ENCODE peak calls at places on chromosomes 6 and 20, in eight cellular contexts. R is stomach, B is thyroid gland, G is body of pancreas, I is Peyer's patch, X is heart left ventricle, N is esophagus squamous epithelium, D is NB4. O is an unnamed sample.

GRCh38 chr20:48329216-48329615 is 498.6 kb downstream of the PREX1 start:
- DNase-seq in G (no peak), B (no peak), R (no peak), X (no peak), D (no peak), I (no peak), N (no peak), O (no peak)

GRCh38 chr20:3763691-3764601 is 3.6 kb downstream of the ADISSP start:
- DNase-seq in B (no peak), D (peak), N (no peak), R (no peak), X (peak), G (no peak), I (no peak), O (no peak)

GRCh38 chr6:112237644-112238043 is 16.7 kb downstream of the LAMA4 start:
- DNase-seq in G (peak), N (no peak), I (no peak), D (no peak), X (peak), R (peak), B (no peak), O (no peak)

GRCh38 chr6:7332090-7332745 is 19.2 kb upstream of the SSR1 start:
- DNase-seq in N (no peak), R (no peak), I (no peak), G (no peak), D (peak), X (no peak), B (no peak), O (no peak)

GRCh38 chr20:36472656-36473071 is 68.7 kb upstream of the MYL9 start:
- DNase-seq in R (peak), D (no peak), B (peak), N (no peak), X (peak), G (peak), I (peak), O (peak)

GRCh38 chr6:15769471-15770088 is 106.8 kb upstream of the DTNBP1 start:
- DNase-seq in B (no peak), R (no peak), G (no peak), X (no peak), N (no peak), I (no peak), D (no peak), O (no peak)

GRCh38 chr6:2738373-2738979 is 12.2 kb downstream of the MYLK4 start:
- DNase-seq in N (no peak), B (peak), R (peak), I (no peak), X (no peak), D (peak), G (peak), O (peak)

GRCh38 chr6:5246870-5247161 is 13.9 kb downstream of the LYRM4 start:
- DNase-seq in N (no peak), G (no peak), X (no peak), B (no peak), D (no peak), R (no peak), I (no peak), O (no peak)

GRCh38 chr20:58147628-58148370 is 80.7 kb downstream of the ANKRD60 start:
- DNase-seq in G (no peak), R (no peak), D (peak), X (no peak), I (no peak), B (no peak), N (no peak), O (no peak)

GRCh38 chr6:110776413-110776812 is 38.9 kb downstream of the CDK19 start:
- DNase-seq in X (no peak), D (no peak), R (no peak), N (no peak), I (no peak), G (no peak), B (no peak), O (no peak)

GRCh38 chr6:22313796-22314195 is 17.0 kb upstream of the PRL start:
- DNase-seq in I (no peak), R (no peak), D (no peak), G (no peak), B (no peak), X (no peak), N (no peak), O (no peak)

GRCh38 chr6:90406142-90406794 is 109.6 kb upstream of the BACH2 start:
- DNase-seq in D (peak), B (no peak), X (no peak), R (no peak), N (no peak), I (no peak), G (no peak), O (no peak)

GRCh38 chr20:34708621-34709043 is 4.5 kb downstream of the TP53INP2 start:
- DNase-seq in I (peak), X (peak), G (peak), N (no peak), D (peak), B (peak), R (peak), O (peak)

GRCh38 chr6:111482236-111482958 is 621 bp downstream of the REV3L start:
- DNase-seq in X (peak), D (peak), G (peak), R (peak), B (peak), N (no peak), I (peak), O (peak)

GRCh38 chr6:157762636-157763035 is 60.4 kb upstream of the SNX9 start:
- DNase-seq in N (no peak), D (peak), I (no peak), R (no peak), X (no peak), G (no peak), B (no peak), O (no peak)

GRCh38 chr6:43702522-43703440 is 15.2 kb upstream of the MRPS18A start:
- DNase-seq in G (peak), R (peak), X (peak), B (peak), I (peak), N (no peak), D (peak), O (no peak)

GRCh38 chr20:23412026-23412425 is 9.3 kb downstream of the NAPB start:
- DNase-seq in I (no peak), B (peak), X (no peak), R (no peak), G (no peak), N (no peak), D (peak), O (no peak)

GRCh38 chr6:142927274-142927586 is 17.7 kb downstream of the HIVEP2 start:
- DNase-seq in I (no peak), N (no peak), B (no peak), X (no peak), D (no peak), G (no peak), R (no peak), O (no peak)

GRCh38 chr6:142925575-142926110 is 19.3 kb downstream of the HIVEP2 start:
- DNase-seq in I (no peak), X (no peak), G (no peak), R (no peak), B (no peak), N (no peak), D (no peak), O (no peak)

GRCh38 chr6:142927904-142928303 is 17.1 kb downstream of the HIVEP2 start:
- DNase-seq in D (no peak), R (no peak), N (no peak), I (no peak), X (no peak), B (no peak), G (no peak), O (no peak)

GRCh38 chr6:142926494-142927273 is 18.3 kb downstream of the HIVEP2 start:
- DNase-seq in N (peak), X (peak), G (peak), R (peak), D (peak), B (peak), I (peak), O (peak)

GRCh38 chr6:142926177-142926493 is 18.8 kb downstream of the HIVEP2 start:
- DNase-seq in B (no peak), I (no peak), G (no peak), N (no peak), X (no peak), D (no peak), R (no peak), O (no peak)
- H3K4me3 ChIP-seq in B (no peak), I (peak), G (no peak), N (peak), X (peak), D (no peak), R (peak), O (peak)

GRCh38 chr6:107698146-107698545 is 126.0 kb downstream of the SCML4 start:
- DNase-seq in I (no peak), X (peak), R (no peak), B (no peak), D (no peak), N (no peak), G (no peak), O (no peak)
- TF ChIP-seq POLR2A in I (no peak), X (no peak), R (no peak), B (no peak), D (no peak), N (no peak), G (no peak), O (no peak)

GRCh38 chr6:150482883-150483409 is 114.1 kb downstream of the IYD start:
- DNase-seq in D (no peak), B (no peak), I (no peak), G (no peak), X (no peak), N (no peak), R (no peak), O (no peak)

GRCh38 chr6:150478651-150479498 is 110.1 kb downstream of the IYD start:
- DNase-seq in D (no peak), G (no peak), B (no peak), X (no peak), R (no peak), I (no peak), N (no peak), O (no peak)
- H3K4me3 ChIP-seq in D (no peak), G (no peak), B (no peak), X (no peak), R (no peak), I (no peak), N (no peak), O (no peak)

GRCh38 chr20:38726849-38727601 is 2.7 kb downstream of the SLC32A1 start:
- DNase-seq in X (no peak), N (no peak), B (peak), D (peak), G (no peak), I (no peak), R (no peak), O (no peak)

GRCh38 chr20:38729767-38730166 is 5.5 kb downstream of the SLC32A1 start:
- DNase-seq in R (no peak), N (no peak), D (no peak), X (no peak), B (no peak), I (no peak), G (no peak), O (no peak)

GRCh38 chr20:38727602-38728236 is 3.4 kb downstream of the SLC32A1 start:
- DNase-seq in B (no peak), I (no peak), N (no peak), R (no peak), D (no peak), X (no peak), G (no peak), O (no peak)

GRCh38 chr20:38728911-38729642 is 4.8 kb downstream of the SLC32A1 start:
- DNase-seq in B (no peak), R (no peak), X (no peak), I (no peak), G (no peak), D (no peak), N (no peak), O (no peak)

DNA sequence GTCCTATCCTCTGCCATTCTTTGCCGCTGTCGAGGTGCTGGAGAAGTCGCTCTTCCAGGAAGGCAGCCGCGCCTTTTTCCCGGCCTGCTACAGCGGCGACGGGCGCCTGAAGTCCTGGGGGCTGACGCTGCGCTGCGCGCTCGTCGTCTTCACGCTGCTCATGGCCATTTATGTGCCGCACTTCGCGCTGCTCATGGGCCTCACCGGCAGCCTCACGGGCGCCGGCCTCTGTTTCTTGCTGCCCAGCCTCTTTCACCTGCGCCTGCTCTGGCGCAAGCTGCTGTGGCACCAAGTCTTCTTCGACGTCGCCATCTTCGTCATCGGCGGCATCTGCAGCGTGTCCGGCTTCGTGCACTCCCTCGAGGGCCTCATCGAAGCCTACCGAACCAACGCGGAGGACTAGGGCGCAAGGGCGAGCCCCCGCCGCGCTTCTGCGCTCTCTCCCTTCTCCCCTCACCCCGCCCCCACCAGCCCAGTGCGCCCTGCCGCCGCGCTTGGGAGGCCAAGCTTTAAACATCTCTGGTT is 4.0 kb downstream of the SLC32A1 start:
- DNase-seq in N (no peak), I (no peak), X (no peak), D (no peak), G (no peak), B (no peak), R (no peak), O (no peak)
- TF ChIP-seq POLR2A in N (no peak), I (no peak), X (no peak), D (no peak), G (no peak), B (no peak), R (no peak), O (no peak)

DNA sequence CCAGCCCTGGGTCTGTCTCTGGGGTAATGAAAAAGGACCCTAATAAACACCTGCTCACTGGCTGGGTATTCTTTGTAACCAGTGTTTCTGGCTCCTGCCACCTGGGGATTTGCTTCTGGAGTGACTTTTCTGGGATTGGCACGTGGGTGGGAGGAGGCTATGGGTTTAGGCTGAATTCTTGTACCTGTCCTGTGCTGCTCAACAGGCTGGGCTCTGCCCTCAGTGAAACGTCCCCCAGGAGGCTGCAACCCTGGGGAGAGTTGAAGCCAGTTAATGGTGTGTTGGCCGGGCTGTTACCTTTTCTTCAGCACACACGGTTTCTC is 6.8 kb downstream of the NPBWR2 start:
- DNase-seq in R (no peak), N (no peak), B (no peak), G (no peak), D (no peak), I (no peak), X (no peak), O (no peak)
- H3K4me3 ChIP-seq in R (no peak), N (no peak), B (no peak), G (no peak), D (no peak), I (no peak), X (no peak), O (no peak)

GRCh38 chr20:46117704-46118467 is at the start of gene CD40:
- DNase-seq in N (no peak), D (peak), G (peak), B (peak), I (peak), R (peak), X (peak), O (peak)
- TF ChIP-seq POLR2A in N (no peak), D (no peak), G (peak), B (no peak), I (peak), R (no peak), X (peak), O (peak)

GRCh38 chr6:80205404-80205803 is 98.9 kb downstream of the BCKDHB start:
- DNase-seq in I (no peak), G (no peak), X (no peak), N (no peak), R (no peak), D (no peak), B (no peak), O (no peak)

GRCh38 chr6:80209434-80209833 is 103.0 kb downstream of the BCKDHB start:
- DNase-seq in D (peak), B (no peak), I (no peak), N (no peak), R (no peak), G (no peak), X (no peak), O (no peak)

GRCh38 chr6:80203283-80203682 is 96.8 kb downstream of the BCKDHB start:
- DNase-seq in B (no peak), D (no peak), I (no peak), R (no peak), X (no peak), N (no peak), G (no peak), O (no peak)

GRCh38 chr6:80210618-80211017 is 104.1 kb downstream of the BCKDHB start:
- DNase-seq in D (no peak), I (no peak), G (no peak), B (peak), N (no peak), X (peak), R (no peak), O (no peak)

DNA sequence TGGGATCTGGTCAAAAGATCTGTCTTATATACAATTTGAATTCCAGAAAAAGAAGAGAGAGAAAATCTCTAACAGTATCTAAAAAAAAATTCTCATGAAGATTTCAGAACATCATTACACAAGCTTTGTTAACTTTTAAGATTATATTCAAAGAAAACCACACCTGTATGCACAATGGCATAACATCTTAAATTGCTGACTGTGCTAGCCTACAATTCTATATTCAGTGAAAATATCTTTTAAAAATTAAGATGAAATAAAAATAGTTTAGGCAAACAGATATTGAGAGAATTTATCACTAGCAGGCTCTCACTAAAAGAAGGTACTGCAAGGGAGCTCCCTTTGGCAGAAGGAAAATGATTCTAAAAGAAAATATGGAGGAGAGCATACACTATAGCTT is 100.3 kb downstream of the BCKDHB start:
- DNase-seq in G (no peak), X (no peak), B (no peak), I (no peak), N (no peak), R (no peak), D (no peak), O (no peak)
- H3K4me3 ChIP-seq in G (no peak), X (no peak), B (no peak), I (no peak), N (no peak), R (no peak), D (no peak), O (no peak)